ENCODE peak calls at places on chromosomes 1 and 21, in seven cellular contexts. M is skeletal muscle cell; Q is stomach; G is nephron progenitor cell; O is sigmoid colon; Y is stimulated activated CD4-positive, alpha-beta T cell treated with anti-CD3 and anti-CD28 coated beads, Interleukin-15, amount 100 ng/mL, for 24 hours; S is Kasumi-1. R is an unnamed sample.

GRCh38 chr1:247639381-247639981 is 34.1 kb downstream of the OR2G3 start:
- DNase-seq in M (peak), Q (peak), G (no peak), O (peak), Y (peak), S (no peak), R (no peak)

GRCh38 chr1:96559707-96560588 is 161.6 kb upstream of the PTBP2 start:
- DNase-seq in M (peak), Q (no peak), G (no peak), O (peak), Y (no peak), S (no peak), R (peak)

GRCh38 chr1:44643721-44644330 is 30.5 kb downstream of the TMEM53 start:
- DNase-seq in M (no peak), Q (no peak), G (no peak), O (no peak), Y (no peak), S (no peak), R (no peak)

GRCh38 chr1:55836086-55836485 is 620.9 kb upstream of the USP24 start:
- DNase-seq in M (no peak), Q (no peak), G (peak), O (no peak), Y (no peak), S (no peak), R (no peak)

GRCh38 chr1:111768625-111769024 is 12.9 kb downstream of the DDX20 start:
- DNase-seq in M (no peak), Q (no peak), G (no peak), O (no peak), Y (no peak), S (no peak), R (no peak)

GRCh38 chr1:65265296-65266271 is 43.8 kb upstream of the DNAJC6 start:
- DNase-seq in M (no peak), Q (peak), G (peak), O (no peak), Y (peak), S (peak), R (peak)

GRCh38 chr1:107110346-107110745 is 30.5 kb upstream of the NTNG1 start:
- DNase-seq in M (no peak), Q (no peak), G (no peak), O (no peak), Y (no peak), S (no peak), R (no peak)

GRCh38 chr1:166822385-166822784 is 16.9 kb upstream of the POGK start:
- DNase-seq in M (no peak), Q (no peak), G (no peak), O (no peak), Y (no peak), S (no peak), R (no peak)

GRCh38 chr1:3747903-3748302 is 4.3 kb upstream of the CCDC27 start:
- DNase-seq in M (no peak), Q (no peak), G (no peak), O (no peak), Y (no peak), S (no peak), R (no peak)

GRCh38 chr21:42337830-42338729 is 12.7 kb downstream of the TFF2 start:
- DNase-seq in M (no peak), Q (peak), G (peak), O (peak), Y (peak), S (peak), R (peak)

GRCh38 chr1:20160034-20160433 is 20.9 kb downstream of the PLA2G2F start:
- DNase-seq in M (no peak), Q (no peak), G (no peak), O (no peak), Y (no peak), S (no peak), R (no peak)

GRCh38 chr1:12387641-12388040 is 157.8 kb downstream of the VPS13D start:
- DNase-seq in M (no peak), Q (no peak), G (no peak), O (no peak), Y (no peak), S (peak), R (peak)

GRCh38 chr1:21811875-21812305 is at the start of gene LDLRAD2:
- DNase-seq in M (no peak), Q (no peak), G (no peak), O (no peak), Y (no peak), S (no peak), R (no peak)

GRCh38 chr1:1356166-1356795 is 2.1 kb downstream of the MXRA8 start:
- DNase-seq in M (no peak), Q (no peak), G (peak), O (no peak), Y (no peak), S (no peak), R (no peak)

GRCh38 chr1:8031176-8031785 is 5.2 kb upstream of the ERRFI1 start:
- DNase-seq in M (no peak), Q (no peak), G (no peak), O (no peak), Y (peak), S (peak), R (no peak)

GRCh38 chr21:34582506-34583150 is 32.3 kb downstream of the RCAN1 start:
- DNase-seq in M (no peak), Q (no peak), G (peak), O (no peak), Y (no peak), S (peak), R (no peak)

GRCh38 chr1:29503441-29503840 is 267.1 kb downstream of the PTPRU start:
- DNase-seq in M (peak), Q (peak), G (no peak), O (peak), Y (no peak), S (no peak), R (no peak)

GRCh38 chr21:46317710-46318463 is 5.8 kb downstream of the C21orf58 start:
- DNase-seq in M (no peak), Q (no peak), G (no peak), O (no peak), Y (no peak), S (no peak), R (peak)

GRCh38 chr1:22639286-22639685 is 2.9 kb downstream of the C1QA start:
- DNase-seq in M (peak), Q (no peak), G (no peak), O (no peak), Y (peak), S (peak), R (no peak)

GRCh38 chr1:167687919-167688519 is 33.8 kb upstream of the MPZL1 start:
- DNase-seq in M (peak), Q (peak), G (peak), O (peak), Y (peak), S (peak), R (peak)

GRCh38 chr1:213371769-213372619 is 321.0 kb downstream of the RPS6KC1 start:
- DNase-seq in M (no peak), Q (no peak), G (no peak), O (no peak), Y (no peak), S (no peak), R (no peak)

GRCh38 chr1:184061396-184062003 is 10.0 kb downstream of the TSEN15 start:
- DNase-seq in M (peak), Q (no peak), G (no peak), O (no peak), Y (no peak), S (no peak), R (peak)

GRCh38 chr1:26949926-26950319 is 10.3 kb downstream of the KDF1 start:
- DNase-seq in M (no peak), Q (no peak), G (no peak), O (no peak), Y (no peak), S (no peak), R (no peak)